ENCODE peak calls at places on chromosomes 4 and X, in seven cellular contexts. W is breast epithelium, X is esophagus squamous epithelium, O is GM12878, G is body of pancreas, J is Peyer's patch, F is transverse colon. S is an unnamed sample. For H3K27me3, the result is how much of the 10 kb centered on the place peaks cover.

GRCh38 chrX:9464435-9465371 is at the start of gene TBL1X:
- DNase-seq in G (peak), O (no peak), F (peak), X (no peak), J (peak), W (no peak), S (peak)

GRCh38 chr4:140090215-140090731 is 63.7 kb downstream of the MAML3 start:
- DNase-seq in O (no peak), X (no peak), F (no peak), W (no peak), G (no peak), J (no peak), S (no peak)

GRCh38 chr4:73844352-73844751 is 7.9 kb downstream of the CXCL6 start:
- DNase-seq in G (no peak), W (no peak), F (no peak), X (no peak), J (no peak), O (no peak), S (no peak)

GRCh38 chrX:131067216-131067615 is 9.1 kb downstream of the ARHGAP36 start:
- DNase-seq in X (no peak), G (no peak), F (no peak), W (no peak), J (no peak), O (no peak), S (no peak)

GRCh38 chrX:80810365-80810978 is 795 bp upstream of the BRWD3 start:
- DNase-seq in F (no peak), X (no peak), O (no peak), G (no peak), W (no peak), J (no peak), S (no peak)

GRCh38 chrX:34884693-34885277 is 57.8 kb upstream of the FAM47B start:
- DNase-seq in F (no peak), G (no peak), X (no peak), W (no peak), J (no peak), O (no peak), S (no peak)

GRCh38 chr4:81217794-81218193 is 2.8 kb upstream of the PRKG2 start:
- DNase-seq in J (no peak), G (no peak), W (no peak), F (peak), O (no peak), X (no peak), S (no peak)

GRCh38 chrX:1391707-1392375 is at the start of gene SLC25A6:
- DNase-seq in W (peak), X (no peak), F (peak), G (peak), J (peak), O (peak), S (peak)

GRCh38 chr4:108393870-108394269 is 225.1 kb upstream of the LEF1 start:
- DNase-seq in O (no peak), G (no peak), X (no peak), J (no peak), F (no peak), W (no peak), S (no peak)

GRCh38 chrX:151100796-151101195 is 75.6 kb upstream of the GPR50 start:
- DNase-seq in X (no peak), O (no peak), G (no peak), F (no peak), W (no peak), J (no peak), S (no peak)

GRCh38 chr4:86092684-86093083 is 267.2 kb downstream of the MAPK10 start:
- DNase-seq in F (no peak), G (no peak), W (no peak), X (no peak), O (no peak), J (no peak), S (no peak)

GRCh38 chrX:40158036-40158706 is 60.4 kb upstream of the BCOR start:
- DNase-seq in J (no peak), G (no peak), F (no peak), W (no peak), O (no peak), X (no peak), S (no peak)

GRCh38 chr4:137946423-137946822 is 295.7 kb downstream of the SLC7A11 start:
- DNase-seq in J (no peak), G (no peak), O (no peak), X (no peak), W (no peak), F (no peak), S (no peak)

GRCh38 chr4:47722176-47722575 is 115.7 kb downstream of the CORIN start:
- DNase-seq in G (no peak), O (no peak), X (no peak), J (no peak), F (no peak), W (no peak), S (no peak)

GRCh38 chr4:189364032-189364449 is 576.6 kb upstream of the FRG1 start:
- DNase-seq in J (no peak), G (no peak), F (no peak), W (no peak), O (no peak), X (no peak), S (no peak)

GRCh38 chr4:64016893-64017292 is 392.4 kb downstream of the TECRL start:
- DNase-seq in O (no peak), X (no peak), J (no peak), G (no peak), W (no peak), F (no peak), S (no peak)

GRCh38 chrX:43655151-43655676 is 885 bp upstream of the MAOA start:
- DNase-seq in X (no peak), F (peak), G (peak), W (peak), J (peak), O (no peak), S (no peak)

GRCh38 chr4:151957163-151957562 is 196.4 kb upstream of the GATB start:
- DNase-seq in G (no peak), F (no peak), J (no peak), W (no peak), O (no peak), X (no peak), S (no peak)

GRCh38 chrX:57906790-57907189 is 3.5 kb downstream of the ZXDA start:
- DNase-seq in G (no peak), J (no peak), W (no peak), F (no peak), O (no peak), X (no peak), S (no peak)

GRCh38 chrX:47182106-47182700 is 11.4 kb upstream of the UBA1 start:
- DNase-seq in G (no peak), X (no peak), W (no peak), J (no peak), O (no peak), F (no peak), S (no peak)

GRCh38 chr4:166121897-166122296 is 248.9 kb downstream of the TLL1 start:
- DNase-seq in J (no peak), X (no peak), W (no peak), G (no peak), F (no peak), O (no peak), S (no peak)

GRCh38 chr4:22233257-22233656 is 282.6 kb downstream of the ADGRA3 start:
- DNase-seq in G (no peak), O (no peak), J (no peak), F (no peak), W (no peak), X (no peak), S (no peak)

GRCh38 chr4:86338989-86339388 is 20.9 kb downstream of the MAPK10 start:
- DNase-seq in W (no peak), G (no peak), J (no peak), O (no peak), F (no peak), X (no peak), S (no peak)

GRCh38 chr4:82431831-82432230 is 1.4 kb downstream of the ENOPH1 start:
- DNase-seq in F (no peak), G (no peak), O (no peak), W (no peak), X (no peak), J (no peak), S (no peak)

GRCh38 chrX:17160971-17161370 is 214.0 kb upstream of the NHS start:
- DNase-seq in W (no peak), F (no peak), J (no peak), G (no peak), O (no peak), X (no peak), S (no peak)

GRCh38 chrX:13863326-13863725 is 46.4 kb upstream of the GPM6B start:
- DNase-seq in X (no peak), O (no peak), F (no peak), G (no peak), J (no peak), W (no peak), S (no peak)

DNA sequence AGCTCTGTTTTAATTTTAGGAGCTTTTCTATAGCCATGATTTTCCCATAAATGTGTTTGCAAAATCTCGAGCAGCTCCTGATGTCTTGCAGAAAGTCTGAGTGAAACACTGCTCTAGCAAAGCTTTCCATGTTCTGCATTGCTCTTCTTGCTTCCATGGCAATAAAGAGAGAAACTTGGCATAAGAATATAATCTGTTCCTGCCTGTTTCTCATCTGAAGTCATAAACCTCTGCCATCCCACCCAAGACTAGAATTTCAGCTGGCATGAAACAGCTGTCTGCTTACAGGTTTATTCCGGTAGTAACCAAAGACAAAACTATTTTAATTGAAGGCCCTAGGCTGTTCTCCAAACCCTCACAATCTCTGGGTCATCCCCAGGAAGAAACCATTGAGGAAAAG is 254.5 kb downstream of the SPRY1 start:
- DNase-seq in J (no peak), X (no peak), F (no peak), W (no peak), O (no peak), G (no peak), S (no peak)
- H3K27ac ChIP-seq in J (no peak), X (peak), F (peak), W (peak), O (no peak), G (peak), S (no peak)

GRCh38 chr4:183098723-183099536 is at the start of gene WWC2:
- DNase-seq in G (peak), W (peak), F (peak), X (peak), J (peak), O (no peak), S (peak)
- TF ChIP-seq POLR2A in G (peak), W (no peak), F (peak), X (peak), J (no peak), O (no peak), S (no peak)

GRCh38 chrX:137342969-137343368 is 223.0 kb upstream of the ZIC3 start:
- DNase-seq in O (no peak), J (no peak), F (no peak), G (no peak), X (no peak), W (no peak), S (no peak)
- H3K27me3 ChIP-seq in O (under half), J (under half), F (under half), G (under half), X (under half), W (under half), S (under half)

GRCh38 chr4:16867827-16868226 is 30.6 kb downstream of the LDB2 start:
- DNase-seq in J (no peak), O (no peak), W (no peak), X (no peak), F (no peak), G (no peak), S (no peak)
- H3K27ac ChIP-seq in J (no peak), O (no peak), W (no peak), X (no peak), F (no peak), G (no peak), S (no peak)

GRCh38 chr4:1981251-1982055 is 27.3 kb downstream of the NELFA start:
- DNase-seq in O (no peak), X (no peak), J (no peak), G (no peak), F (peak), W (no peak), S (peak)
- TF ChIP-seq POLR2A in O (peak), X (no peak), J (no peak), G (no peak), F (no peak), W (no peak), S (no peak)

S was measured in upper lobe of left lung.